ENCODE peak calls at places on chromosomes 3 and 15, in four cellular contexts. P is ELR, O is occipital lobe, C is dorsolateral prefrontal cortex. Q is an unnamed sample.

GRCh38 chr15:98581715-98582114 is 66.6 kb upstream of the IGF1R start:
- DNase-seq in O (no peak), P (no peak), C (no peak), Q (no peak)

GRCh38 chr15:55588070-55588817 is at the start of gene PYGO1:
- DNase-seq in P (peak), O (peak), C (peak), Q (peak)

GRCh38 chr15:89631902-89632264 is 23.4 kb downstream of the KIF7 start:
- DNase-seq in P (no peak), C (no peak), O (no peak), Q (no peak)

GRCh38 chr3:52892625-52893311 is 4.6 kb downstream of the STIMATE start:
- DNase-seq in O (no peak), P (peak), C (no peak), Q (no peak)

GRCh38 chr3:112582242-112582874 is 20.5 kb downstream of the SLC35A5 start:
- DNase-seq in O (no peak), P (peak), C (no peak), Q (no peak)

GRCh38 chr15:34654625-34655024 is 71.2 kb upstream of the GOLGA8B start:
- DNase-seq in O (no peak), P (no peak), C (no peak), Q (no peak)

GRCh38 chr3:74532446-74532845 is 82.0 kb downstream of the CNTN3 start:
- DNase-seq in O (no peak), P (peak), C (no peak), Q (no peak)

GRCh38 chr3:195466251-195466650 is 23.4 kb upstream of the ACAP2 start:
- DNase-seq in C (no peak), O (no peak), P (no peak), Q (peak)

GRCh38 chr3:133476971-133477375 is 77.1 kb downstream of the BFSP2 start:
- DNase-seq in O (no peak), C (no peak), P (no peak), Q (no peak)

GRCh38 chr15:78859971-78860733 is 12.5 kb upstream of the MORF4L1 start:
- DNase-seq in P (peak), O (peak), C (peak), Q (peak)

GRCh38 chr15:75753145-75753544 is 40.5 kb upstream of the CSPG4 start:
- DNase-seq in P (no peak), O (no peak), C (peak), Q (no peak)

GRCh38 chr15:48570838-48571237 is 74.7 kb downstream of the FBN1 start:
- DNase-seq in C (no peak), O (no peak), P (no peak), Q (no peak)

GRCh38 chr3:125207507-125207906 is 5.0 kb downstream of the SLC12A8 start:
- DNase-seq in O (no peak), P (no peak), C (no peak), Q (no peak)

GRCh38 chr15:38252481-38253311 is at the start of gene SPRED1:
- DNase-seq in C (peak), O (peak), P (peak), Q (peak)

GRCh38 chr15:66829551-66830131 is 127.6 kb downstream of the SMAD6 start:
- DNase-seq in C (no peak), O (no peak), P (no peak), Q (peak)

GRCh38 chr15:39403674-39404117 is 177.2 kb upstream of the THBS1 start:
- DNase-seq in O (no peak), C (no peak), P (peak), Q (peak)

GRCh38 chr3:129890125-129890524 is 3.4 kb downstream of the TMCC1 start:
- DNase-seq in O (no peak), C (no peak), P (peak), Q (no peak)

GRCh38 chr3:163916596-163917560 is 1161.4 kb downstream of the SI start:
- DNase-seq in O (no peak), P (peak), C (no peak), Q (no peak)

GRCh38 chr15:46652256-46652655 is 1017.4 kb downstream of the SQOR start:
- DNase-seq in C (no peak), P (no peak), O (no peak), Q (no peak)

GRCh38 chr3:99753268-99753975 is 64.2 kb upstream of the CMSS1 start:
- DNase-seq in O (peak), P (peak), C (no peak), Q (peak)

GRCh38 chr3:52453496-52454234 is at the start of gene TNNC1:
- DNase-seq in P (no peak), O (no peak), C (no peak), Q (no peak)

GRCh38 chr3:36765104-36765503 is 751 bp upstream of the DCLK3 start:
- DNase-seq in P (no peak), C (no peak), O (no peak), Q (no peak)

GRCh38 chr3:122921791-122922651 is 105.5 kb downstream of the SEMA5B start:
- DNase-seq in P (peak), C (no peak), O (no peak), Q (no peak)

GRCh38 chr3:39637807-39638206 is 170.3 kb downstream of the MOBP start:
- DNase-seq in C (no peak), P (peak), O (no peak), Q (peak)

GRCh38 chr3:186452517-186452916 is 90.5 kb upstream of the DGKG start:
- DNase-seq in O (no peak), C (no peak), P (peak), Q (peak)

GRCh38 chr3:120850326-120851295 is 57.4 kb upstream of the STXBP5L start:
- DNase-seq in P (no peak), O (peak), C (no peak), Q (no peak)

GRCh38 chr15:70664494-70664893 is 98.9 kb downstream of the UACA start:
- DNase-seq in C (no peak), O (no peak), P (no peak), Q (peak)

GRCh38 chr15:59051867-59052861 is 52.8 kb upstream of the CCNB2 start:
- DNase-seq in P (no peak), C (no peak), O (no peak), Q (no peak)

GRCh38 chr3:65285956-65286355 is 598.2 kb upstream of the ADAMTS9 start:
- DNase-seq in C (no peak), P (no peak), O (no peak), Q (no peak)

GRCh38 chr3:61682671-61683408 is 121.5 kb downstream of the PTPRG start:
- DNase-seq in C (no peak), P (peak), O (no peak), Q (no peak)

GRCh38 chr3:141877911-141878310 is 1.5 kb downstream of the ATP1B3 start:
- DNase-seq in P (peak), C (no peak), O (no peak), Q (peak)

GRCh38 chr15:74499366-74499765 is 38.4 kb upstream of the UBL7 start:
- DNase-seq in O (no peak), C (no peak), P (no peak), Q (no peak)

GRCh38 chr15:85642693-85643058 is 152.0 kb downstream of the KLHL25 start:
- DNase-seq in P (no peak), C (no peak), O (no peak), Q (no peak)

GRCh38 chr3:54535619-54536018 is 392.2 kb downstream of the LRTM1 start:
- DNase-seq in C (no peak), P (no peak), O (no peak), Q (no peak)

GRCh38 chr3:100634493-100635272 is 25.3 kb downstream of the ADGRG7 start:
- DNase-seq in O (no peak), P (peak), C (no peak), Q (peak)

GRCh38 chr3:17094551-17094950 is 209.8 kb downstream of the PLCL2 start:
- DNase-seq in O (no peak), P (no peak), C (no peak), Q (no peak)

Q was measured in NCI-H226.